ENCODE peak calls at places on chromosomes 5 and 9, in four cellular contexts. One of them, this sample, is unnamed.

GRCh38 chr5:176754376-176754942 is 55.9 kb upstream of the UNC5A start:
- DNase-seq in HCT116: no peak
- DNase-seq in uterus: no peak
- DNase-seq in astrocyte of the spinal cord: no peak
- DNase-seq in this sample: peak

GRCh38 chr9:18890372-18890771 is 142.6 kb downstream of the SAXO1 start:
- DNase-seq in HCT116: no peak
- DNase-seq in uterus: no peak
- DNase-seq in astrocyte of the spinal cord: peak
- DNase-seq in this sample: peak

GRCh38 chr5:171295299-171295698 is 13.7 kb upstream of the TLX3 start:
- DNase-seq in HCT116: no peak
- DNase-seq in uterus: no peak
- DNase-seq in astrocyte of the spinal cord: peak
- DNase-seq in this sample: no peak

GRCh38 chr5:87541033-87541432 is 128.3 kb upstream of the CCNH start:
- DNase-seq in HCT116: peak
- DNase-seq in uterus: peak
- DNase-seq in astrocyte of the spinal cord: peak
- DNase-seq in this sample: peak

GRCh38 chr5:136992796-136993489 is 506.2 kb downstream of the SPOCK1 start:
- DNase-seq in HCT116: no peak
- DNase-seq in uterus: no peak
- DNase-seq in astrocyte of the spinal cord: no peak
- DNase-seq in this sample: no peak

GRCh38 chr5:175517824-175518450 is 39.6 kb downstream of the SFXN1 start:
- DNase-seq in HCT116: peak
- DNase-seq in uterus: no peak
- DNase-seq in astrocyte of the spinal cord: peak
- DNase-seq in this sample: peak

GRCh38 chr5:94994465-94994996 is 290.4 kb downstream of the MCTP1 start:
- DNase-seq in HCT116: no peak
- DNase-seq in uterus: no peak
- DNase-seq in astrocyte of the spinal cord: no peak
- DNase-seq in this sample: no peak

GRCh38 chr9:86827893-86828292 is 119.4 kb downstream of the GAS1 start:
- DNase-seq in HCT116: no peak
- DNase-seq in uterus: no peak
- DNase-seq in astrocyte of the spinal cord: no peak
- DNase-seq in this sample: no peak

GRCh38 chr5:7876867-7877266 is 7.9 kb downstream of the MTRR start:
- DNase-seq in HCT116: no peak
- DNase-seq in uterus: no peak
- DNase-seq in astrocyte of the spinal cord: peak
- DNase-seq in this sample: peak

GRCh38 chr5:38830521-38831051 is 15.2 kb upstream of the OSMR start:
- DNase-seq in HCT116: no peak
- DNase-seq in uterus: no peak
- DNase-seq in astrocyte of the spinal cord: no peak
- DNase-seq in this sample: peak

GRCh38 chr9:117720555-117720954 is 16.4 kb downstream of the TLR4 start:
- DNase-seq in HCT116: no peak
- DNase-seq in uterus: no peak
- DNase-seq in astrocyte of the spinal cord: no peak
- DNase-seq in this sample: peak

GRCh38 chr5:9149988-9150387 is 395.9 kb downstream of the SEMA5A start:
- DNase-seq in HCT116: no peak
- DNase-seq in uterus: no peak
- DNase-seq in astrocyte of the spinal cord: peak
- DNase-seq in this sample: peak

GRCh38 chr9:113563856-113564514 is 100.5 kb downstream of the RGS3 start:
- DNase-seq in HCT116: no peak
- DNase-seq in uterus: no peak
- DNase-seq in astrocyte of the spinal cord: no peak
- DNase-seq in this sample: no peak

GRCh38 chr9:13351768-13352386 is 72.4 kb upstream of the MPDZ start:
- DNase-seq in HCT116: peak
- DNase-seq in uterus: peak
- DNase-seq in astrocyte of the spinal cord: peak
- DNase-seq in this sample: peak
- TF ChIP-seq CTCF in HCT116: peak
- TF ChIP-seq CTCF in uterus: peak
- TF ChIP-seq CTCF in astrocyte of the spinal cord: peak
- TF ChIP-seq CTCF in this sample: peak

DNA sequence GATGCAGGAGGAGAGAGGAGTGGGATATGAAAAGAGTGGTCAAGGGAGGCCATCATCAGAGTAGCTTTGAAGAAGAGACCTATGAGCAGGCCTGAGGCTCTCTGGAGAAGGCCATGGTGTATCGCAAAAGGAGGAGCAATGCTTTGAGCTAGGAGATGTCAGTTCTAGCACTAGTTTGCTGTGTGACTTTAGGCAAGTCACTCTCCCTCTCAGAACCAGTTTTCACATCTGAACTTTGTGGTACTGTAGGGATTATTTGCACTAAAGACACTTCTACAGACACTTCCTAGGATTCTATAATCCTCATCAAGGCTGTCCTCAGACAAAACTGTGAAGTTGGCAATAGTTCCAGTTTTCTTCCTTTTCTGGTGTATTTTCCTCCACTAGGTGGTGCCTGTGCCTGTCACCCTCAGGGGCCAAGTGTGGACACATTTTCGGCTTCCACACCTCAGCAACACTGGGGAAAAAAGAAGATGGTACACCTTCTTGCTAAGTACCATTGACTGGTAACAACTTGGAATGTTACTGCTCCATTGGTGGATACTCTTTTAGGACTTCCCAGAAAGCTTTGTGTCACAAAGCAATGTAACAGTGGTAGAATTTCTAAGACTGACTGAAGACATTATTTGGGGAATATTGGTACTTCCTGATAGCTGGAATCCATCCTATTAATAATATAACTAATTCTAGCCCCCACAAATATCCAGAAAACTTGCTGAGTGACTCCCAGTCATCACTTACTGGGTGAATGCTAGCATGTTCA is 9.9 kb downstream of the PAPPA start:
- DNase-seq in HCT116: no peak
- DNase-seq in uterus: no peak
- DNase-seq in astrocyte of the spinal cord: no peak
- DNase-seq in this sample: peak
- TF ChIP-seq CTCF in HCT116: peak
- TF ChIP-seq CTCF in uterus: no peak
- TF ChIP-seq CTCF in astrocyte of the spinal cord: peak
- TF ChIP-seq CTCF in this sample: peak

GRCh38 chr5:167050568-167051214 is 1240.8 kb upstream of the WWC1 start:
- DNase-seq in HCT116: no peak
- DNase-seq in uterus: no peak
- DNase-seq in astrocyte of the spinal cord: no peak
- DNase-seq in this sample: peak
- TF ChIP-seq CTCF in HCT116: no peak
- TF ChIP-seq CTCF in uterus: no peak
- TF ChIP-seq CTCF in astrocyte of the spinal cord: no peak
- TF ChIP-seq CTCF in this sample: peak

DNA sequence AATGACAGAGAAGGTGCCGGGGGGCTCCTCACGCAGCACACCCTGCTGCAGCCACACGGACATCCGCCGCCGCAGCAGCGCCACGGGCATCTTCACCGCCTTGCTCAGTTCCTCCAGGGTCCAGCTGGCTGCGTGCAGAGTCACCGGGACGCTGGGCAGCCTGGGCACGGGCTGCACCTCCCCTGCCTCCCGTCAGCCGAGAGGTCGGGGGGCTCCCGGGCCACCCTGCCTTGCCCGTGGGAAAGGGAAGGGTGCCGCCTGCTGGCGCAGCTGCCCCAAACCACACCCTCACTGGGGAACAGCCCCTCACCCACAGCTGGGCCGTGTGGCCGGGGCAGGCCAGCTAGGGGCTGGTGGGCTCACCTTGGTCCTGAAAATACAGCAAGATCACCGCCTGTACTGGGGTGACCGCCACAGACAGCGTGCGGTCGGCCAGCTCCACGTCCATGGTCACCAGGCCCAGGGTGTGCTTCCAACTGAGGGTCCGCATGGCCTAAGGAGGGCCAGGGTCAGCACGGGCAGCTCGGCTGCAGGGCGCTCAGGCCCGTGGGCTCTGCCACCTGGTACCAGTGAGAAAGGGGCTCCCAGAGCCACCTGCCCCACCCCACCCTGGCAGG is 3.6 kb upstream of the TMEM210 start:
- DNase-seq in HCT116: no peak
- DNase-seq in uterus: no peak
- DNase-seq in astrocyte of the spinal cord: no peak
- DNase-seq in this sample: no peak
- TF ChIP-seq CTCF in HCT116: no peak
- TF ChIP-seq CTCF in uterus: no peak
- TF ChIP-seq CTCF in astrocyte of the spinal cord: peak
- TF ChIP-seq CTCF in this sample: no peak

DNA sequence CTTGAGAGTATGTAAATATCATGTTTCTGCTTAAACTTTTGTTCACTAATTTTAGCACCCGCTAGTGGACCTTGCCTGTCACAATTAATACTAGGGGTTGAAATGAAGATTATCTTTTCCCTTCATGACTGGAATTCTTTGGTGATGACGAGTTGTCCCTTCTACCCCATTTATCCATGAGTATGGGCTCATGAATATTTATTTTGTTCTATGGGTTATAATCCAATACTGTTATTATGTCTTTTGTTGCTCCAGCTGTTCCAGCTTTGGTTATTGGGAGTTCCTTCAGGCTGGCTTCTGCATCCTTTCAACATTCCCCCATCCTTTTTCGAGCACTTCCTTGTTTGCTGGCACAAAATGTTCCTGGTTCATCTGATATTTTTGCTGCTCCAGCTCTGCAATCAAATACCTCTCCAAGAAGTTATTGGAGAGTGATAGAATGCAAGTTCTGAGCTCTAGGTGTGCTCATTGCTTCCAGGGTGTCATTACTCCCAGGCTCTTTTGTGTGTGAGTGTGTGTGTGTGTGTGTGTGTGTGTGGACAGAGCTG is 19.7 kb upstream of the ARHGEF28 start:
- DNase-seq in HCT116: no peak
- DNase-seq in uterus: no peak
- DNase-seq in astrocyte of the spinal cord: no peak
- DNase-seq in this sample: no peak
- TF ChIP-seq CTCF in HCT116: no peak
- TF ChIP-seq CTCF in uterus: no peak
- TF ChIP-seq CTCF in astrocyte of the spinal cord: no peak
- TF ChIP-seq CTCF in this sample: no peak